ENCODE peak calls at places on chromosomes 6 and 20, in six cellular contexts. C, U, B, W, Y and X are unnamed samples.

GRCh38 chr20:34388000-34388399 is 24.9 kb downstream of the ITCH start:
- DNase-seq in C (no peak), U (no peak), B (no peak), W (no peak), Y (no peak), X (no peak)

GRCh38 chr20:23320317-23320716 is 30.3 kb upstream of the NXT1 start:
- DNase-seq in C (no peak), U (no peak), B (no peak), W (no peak), Y (no peak), X (peak; percentile 33)

GRCh38 chr6:127205031-127205430 is 61.6 kb upstream of the RNF146 start:
- DNase-seq in C (no peak), U (no peak), B (no peak), W (no peak), Y (no peak), X (no peak)

GRCh38 chr20:56986931-56987720 is 279.3 kb downstream of the BMP7 start:
- DNase-seq in C (no peak), U (no peak), B (no peak), W (no peak), Y (no peak), X (peak; percentile 48)

GRCh38 chr6:158330016-158330415 is 17.8 kb downstream of the TULP4 start:
- DNase-seq in C (no peak), U (no peak), B (no peak), W (no peak), Y (no peak), X (no peak)

GRCh38 chr20:62786100-62786499 is 10.2 kb upstream of the MRGBP start:
- DNase-seq in C (no peak), U (no peak), B (no peak), W (no peak), Y (no peak), X (no peak)

GRCh38 chr20:2967841-2968240 is 75.6 kb upstream of the GNRH2 start:
- DNase-seq in C (no peak), U (no peak), B (no peak), W (no peak), Y (no peak), X (no peak)

GRCh38 chr6:163958646-163959045 is 544.1 kb downstream of the QKI start:
- DNase-seq in C (no peak), U (no peak), B (no peak), W (peak; percentile 74), Y (no peak), X (no peak)

GRCh38 chr6:12977851-12978250 is 261.3 kb downstream of the PHACTR1 start:
- DNase-seq in C (no peak), U (no peak), B (no peak), W (no peak), Y (no peak), X (no peak)

GRCh38 chr6:9496837-9497236 is 918.0 kb downstream of the TFAP2A start:
- DNase-seq in C (no peak), U (no peak), B (no peak), W (no peak), Y (no peak), X (no peak)

GRCh38 chr6:101595276-101595675 is 201.8 kb downstream of the GRIK2 start:
- DNase-seq in C (no peak), U (no peak), B (no peak), W (no peak), Y (no peak), X (no peak)

GRCh38 chr6:37283786-37284185 is 25.8 kb upstream of the TMEM217 start:
- DNase-seq in C (no peak), U (no peak), B (no peak), W (no peak), Y (no peak), X (no peak)

GRCh38 chr6:43506171-43506570 is 4.0 kb downstream of the LRRC73 start:
- DNase-seq in C (no peak), U (no peak), B (no peak), W (no peak), Y (no peak), X (no peak)

GRCh38 chr6:108114861-108115597 is 40.5 kb upstream of the OSTM1 start:
- DNase-seq in C (peak; percentile 64), U (peak; percentile 63), B (no peak), W (peak; percentile 51), Y (peak; percentile 36), X (peak; percentile 85)